ENCODE peak calls at places on chromosomes 16 and 17, in six cellular contexts. Z is psoas muscle, Y is AG10803, X is AG04450, B is left lung, A is upper lobe of right lung. P is an unnamed sample.

GRCh38 chr16:55482056-55482455 is 3.1 kb downstream of the MMP2 start:
- DNase-seq in Z (no peak), Y (peak), X (no peak), B (no peak), A (no peak), P (no peak)

GRCh38 chr17:65345261-65346060 is 208.3 kb downstream of the RGS9 start:
- DNase-seq in Z (no peak), Y (no peak), X (no peak), B (no peak), A (no peak), P (no peak)

GRCh38 chr17:72592242-72592966 is 471.6 kb downstream of the SOX9 start:
- DNase-seq in Z (peak), Y (peak), X (peak), B (peak), A (peak), P (peak)

GRCh38 chr16:87874639-87875472 is 5.5 kb upstream of the SLC7A5 start:
- DNase-seq in Z (no peak), Y (no peak), X (no peak), B (no peak), A (no peak), P (no peak)

GRCh38 chr17:12613566-12613965 is 52.1 kb upstream of the MYOCD start:
- DNase-seq in Z (no peak), Y (peak), X (no peak), B (no peak), A (no peak), P (no peak)

GRCh38 chr16:24318670-24319069 is 62.5 kb downstream of the CACNG3 start:
- DNase-seq in Z (no peak), Y (no peak), X (no peak), B (no peak), A (no peak), P (no peak)

GRCh38 chr16:89700649-89701424 is 668 bp downstream of the SPATA2L start:
- DNase-seq in Z (peak), Y (no peak), X (no peak), B (peak), A (peak), P (no peak)

GRCh38 chr16:89022051-89022836 is 45.2 kb upstream of the CBFA2T3 start:
- DNase-seq in Z (no peak), Y (no peak), X (no peak), B (no peak), A (peak), P (no peak)

GRCh38 chr17:38442548-38442947 is 14.3 kb downstream of the ARHGAP23 start:
- DNase-seq in Z (peak), Y (peak), X (no peak), B (no peak), A (no peak), P (no peak)

GRCh38 chr16:55000595-55000994 is 69.9 kb downstream of the IRX5 start:
- DNase-seq in Z (no peak), Y (peak), X (no peak), B (no peak), A (no peak), P (no peak)

DNA sequence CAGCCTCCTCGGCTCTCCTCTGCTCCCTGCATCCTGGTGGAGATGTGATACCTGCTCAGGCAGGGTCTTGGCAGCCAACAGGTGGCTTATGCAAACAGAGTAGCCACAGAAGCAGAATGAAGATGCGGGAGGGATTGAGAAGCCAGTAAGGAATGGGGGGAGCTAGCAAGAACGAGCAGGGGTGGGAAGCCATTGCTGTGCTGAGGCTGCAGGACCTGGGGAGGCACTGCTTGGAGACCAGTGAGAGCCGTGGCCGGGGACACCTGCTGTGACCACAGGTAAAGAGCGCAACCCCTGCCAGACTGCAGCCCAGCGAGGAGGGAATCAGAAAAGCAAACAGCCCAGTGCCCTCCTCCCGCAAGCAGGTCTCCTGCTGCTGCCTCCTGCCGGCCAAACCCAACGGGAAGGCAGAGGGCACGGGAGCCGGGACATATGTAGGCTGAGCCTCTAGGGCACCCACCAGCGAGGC is 14.7 kb downstream of the AIPL1 start:
- DNase-seq in Z (no peak), Y (no peak), X (no peak), B (no peak), A (peak), P (no peak)
- TF ChIP-seq CTCF in Z (no peak), Y (peak), X (peak), B (no peak), A (no peak), P (peak)

GRCh38 chr17:64129765-64130558 is at the start of gene ERN1:
- DNase-seq in Z (peak), Y (peak), X (peak), B (peak), A (peak), P (peak)
- TF ChIP-seq CTCF in Z (no peak), Y (no peak), X (no peak), B (no peak), A (no peak), P (no peak)

DNA sequence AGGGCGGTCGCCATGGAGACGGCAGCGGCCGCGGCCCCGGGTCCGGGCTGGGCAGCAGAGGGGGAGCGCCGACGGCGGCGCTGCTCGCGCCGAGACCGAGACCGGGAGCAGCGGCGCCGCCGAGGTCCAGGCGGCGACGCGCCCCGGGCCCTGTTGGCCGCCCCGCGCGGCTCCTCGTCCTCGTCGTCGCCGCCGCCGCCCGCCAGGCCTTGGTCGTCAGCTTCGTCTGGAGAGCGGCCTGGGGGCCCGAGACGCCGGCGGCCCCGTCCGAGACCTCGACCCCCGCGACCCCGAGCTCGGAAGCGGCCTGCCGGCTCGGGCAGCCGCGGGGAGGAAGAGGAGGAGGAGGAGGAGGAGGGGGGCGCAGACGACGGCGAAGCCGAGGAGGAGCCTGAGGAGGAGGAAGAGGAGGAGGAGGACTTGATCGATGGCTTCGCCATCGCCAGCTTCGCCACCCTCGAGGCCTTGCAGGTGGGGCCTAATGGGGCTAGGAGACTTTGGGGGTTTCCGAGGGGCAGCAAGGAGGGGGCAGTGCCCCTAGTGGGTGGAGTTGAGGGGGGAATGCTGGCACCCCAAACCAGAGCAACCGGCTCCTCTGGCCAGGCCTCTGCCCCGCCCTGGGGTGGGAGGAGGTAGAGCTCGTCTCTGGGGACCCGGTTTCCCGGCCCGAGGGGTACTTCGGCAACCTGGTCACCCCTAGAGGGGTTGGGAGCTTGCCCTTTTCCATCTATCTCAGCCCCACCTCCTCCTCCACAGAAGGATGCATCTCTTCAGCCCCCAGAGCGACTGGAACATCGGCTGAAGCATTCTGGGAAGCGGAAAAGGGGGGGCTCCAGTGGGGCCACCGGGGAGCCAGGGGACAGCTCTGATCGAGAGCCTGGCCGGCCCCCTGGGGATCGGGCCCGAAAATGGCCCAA is 1.5 kb downstream of the FBRS start:
- DNase-seq in Z (peak), Y (peak), X (no peak), B (peak), A (peak), P (peak)
- TF ChIP-seq CTCF in Z (no peak), Y (peak), X (peak), B (no peak), A (no peak), P (no peak)

DNA sequence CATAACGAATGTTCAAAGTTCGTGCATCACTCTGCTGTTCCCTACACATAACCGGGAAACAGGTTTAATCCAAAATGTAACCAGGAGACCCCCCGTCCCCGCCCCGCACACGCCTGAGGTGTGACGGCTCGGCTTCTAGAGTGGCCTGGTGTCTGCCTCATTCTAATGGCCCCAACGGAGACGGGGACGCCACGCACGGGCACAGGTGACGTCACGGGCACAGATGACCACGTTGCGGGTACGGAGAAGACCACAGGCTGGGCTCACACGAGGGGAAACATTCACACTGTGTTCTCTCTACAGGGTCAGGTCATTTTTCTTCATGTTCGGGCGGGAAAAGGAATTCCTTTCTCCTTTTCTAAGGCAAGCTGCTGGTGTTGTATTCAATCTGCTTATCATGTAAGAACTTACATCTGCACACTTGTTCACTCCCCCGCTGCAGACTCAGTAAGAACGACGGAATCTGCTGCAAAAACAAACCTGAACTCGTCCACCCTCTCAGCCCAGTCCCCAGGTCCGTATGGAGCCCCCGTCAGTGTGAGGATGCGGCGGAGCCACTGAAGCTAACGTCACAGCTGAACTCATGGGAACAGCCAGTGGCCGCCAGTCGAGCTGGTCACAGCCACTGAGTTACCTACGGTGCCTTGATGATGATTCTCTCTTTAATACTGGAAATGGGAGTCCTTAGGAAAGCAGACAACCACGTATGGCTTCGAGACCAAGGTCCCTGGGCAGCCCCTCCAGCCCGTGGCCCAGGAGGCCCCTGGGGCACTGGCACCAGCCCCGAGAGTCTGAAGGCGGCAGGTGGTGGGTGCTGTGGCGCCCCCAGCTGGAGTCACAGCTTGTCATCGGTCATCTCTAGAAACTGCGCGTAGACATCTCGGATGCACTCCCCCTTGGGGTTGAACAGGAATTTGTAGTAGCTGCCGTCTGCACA is 32.9 kb downstream of the WDR45B start:
- DNase-seq in Z (no peak), Y (no peak), X (no peak), B (no peak), A (no peak), P (no peak)
- TF ChIP-seq CTCF in Z (no peak), Y (no peak), X (no peak), B (no peak), A (no peak), P (no peak)

GRCh38 chr17:1147664-1148063 is 32.1 kb downstream of the ABR start:
- DNase-seq in Z (no peak), Y (peak), X (no peak), B (peak), A (no peak), P (no peak)
- TF ChIP-seq CTCF in Z (peak), Y (peak), X (peak), B (peak), A (peak), P (no peak)

GRCh38 chr17:55527520-55528118 is 16.4 kb upstream of the SMIM36 start:
- DNase-seq in Z (no peak), Y (peak), X (peak), B (no peak), A (no peak), P (peak)
- TF ChIP-seq CTCF in Z (peak), Y (peak), X (peak), B (peak), A (peak), P (peak)

GRCh38 chr17:4997302-4998026 is at the start of the genes INCA1 and KIF1C:
- DNase-seq in Z (peak), Y (peak), X (peak), B (peak), A (peak), P (peak)
- TF ChIP-seq CTCF in Z (peak), Y (no peak), X (no peak), B (peak), A (peak), P (peak)

DNA sequence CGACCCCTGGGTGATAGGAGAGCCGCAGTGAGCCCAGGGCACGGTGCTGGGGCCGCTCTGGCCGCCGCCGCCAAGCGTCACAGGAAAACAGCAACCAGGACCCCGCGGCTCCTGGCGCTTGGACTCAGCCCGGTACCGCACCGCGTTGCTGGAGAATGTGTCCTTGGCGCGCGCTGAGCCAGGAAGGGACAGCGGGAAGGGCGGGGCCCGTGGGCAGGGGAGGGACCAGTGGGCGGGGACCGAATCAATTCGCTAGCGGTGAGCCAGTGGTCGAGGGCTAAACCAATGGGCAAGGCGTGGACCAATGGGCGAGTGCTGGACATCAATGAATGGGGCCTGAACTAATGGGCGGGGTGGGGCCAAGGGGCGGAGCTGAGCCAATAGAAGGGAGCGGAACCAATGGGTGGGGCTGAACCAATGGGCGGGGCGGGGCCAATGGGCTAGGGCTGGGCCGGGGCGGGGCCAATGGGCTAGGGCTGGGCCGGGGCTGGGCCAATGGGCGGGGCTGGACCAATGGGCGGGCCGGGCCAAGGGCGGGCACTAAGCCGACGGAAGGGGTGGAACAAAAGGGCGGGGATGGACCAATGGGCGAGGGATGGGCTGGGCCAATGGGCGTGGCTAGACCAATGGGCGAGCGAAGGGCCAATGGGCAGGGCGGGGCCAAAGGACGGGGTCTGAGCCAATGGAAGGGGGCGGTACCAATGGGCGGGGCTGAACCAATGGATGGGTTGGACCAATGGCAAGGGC is 6.3 kb upstream of the FLYWCH1 start:
- DNase-seq in Z (peak), Y (peak), X (peak), B (peak), A (peak), P (peak)
- TF ChIP-seq CTCF in Z (no peak), Y (no peak), X (no peak), B (no peak), A (no peak), P (no peak)

DNA sequence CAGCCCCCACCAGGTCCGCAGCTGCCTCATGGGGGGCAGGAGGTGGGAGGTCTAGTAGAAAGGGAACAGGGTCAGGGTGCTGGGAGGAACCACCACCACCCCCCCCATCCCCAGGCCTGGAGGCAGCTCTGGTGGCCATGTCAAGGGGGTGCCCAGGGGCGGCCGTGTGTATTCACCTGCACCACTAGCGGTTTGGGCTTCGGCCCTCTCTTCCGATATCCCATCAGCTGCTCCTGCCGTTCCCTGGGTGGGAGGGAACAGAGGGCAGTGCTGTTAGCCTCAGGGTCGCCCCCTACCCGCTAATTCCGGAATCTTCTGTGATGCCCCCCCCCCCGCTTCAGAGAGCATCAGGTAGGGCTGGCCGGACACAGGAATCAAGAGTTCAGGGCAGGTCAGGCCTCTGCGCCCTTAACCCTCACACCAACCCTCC is 3.8 kb downstream of the CBX4 start:
- DNase-seq in Z (no peak), Y (no peak), X (no peak), B (no peak), A (no peak), P (no peak)
- TF ChIP-seq CTCF in Z (no peak), Y (no peak), X (no peak), B (no peak), A (no peak), P (no peak)

GRCh38 chr17:40122944-40123810 is 1.4 kb downstream of the MSL1 start:
- DNase-seq in Z (peak), Y (peak), X (no peak), B (peak), A (peak), P (peak)
- TF ChIP-seq CTCF in Z (no peak), Y (no peak), X (no peak), B (no peak), A (no peak), P (no peak)